ENCODE peak calls at places on chromosome 14, in four cellular contexts. U, F, X and B are unnamed samples.

GRCh38 chr14:38210168-38210567 is 2.5 kb downstream of the SSTR1 start:
- DNase-seq in U (peak; percentile 22), F (no peak), X (peak; percentile 61), B (no peak)

GRCh38 chr14:53652068-53652467 is 304.6 kb downstream of the BMP4 start:
- DNase-seq in U (no peak), F (no peak), X (no peak), B (no peak)

GRCh38 chr14:68955164-68955921 is 23.8 kb downstream of the ACTN1 start:
- DNase-seq in U (no peak), F (no peak), X (no peak), B (no peak)

GRCh38 chr14:72880820-72881219 is 13.1 kb downstream of the DPF3 start:
- DNase-seq in U (no peak), F (no peak), X (no peak), B (no peak)

GRCh38 chr14:43123544-43123943 is 1383.5 kb downstream of the FSCB start:
- DNase-seq in U (no peak), F (no peak), X (no peak), B (no peak)

GRCh38 chr14:62557416-62557815 is 487.8 kb downstream of the KCNH5 start:
- DNase-seq in U (no peak), F (no peak), X (no peak), B (no peak)

GRCh38 chr14:20632448-20632830 is 9.1 kb downstream of the OR6S1 start:
- DNase-seq in U (peak; percentile 24), F (no peak), X (no peak), B (no peak)

GRCh38 chr14:87628129-87628528 is 364.9 kb downstream of the GALC start:
- DNase-seq in U (no peak), F (no peak), X (peak; percentile 36), B (peak; percentile 19)

GRCh38 chr14:64625363-64626232 is 75.8 kb downstream of the PPP1R36 start:
- DNase-seq in U (no peak), F (no peak), X (no peak), B (no peak)

GRCh38 chr14:101501858-101502615 is 59.3 kb upstream of the DIO3 start:
- DNase-seq in U (no peak), F (no peak), X (no peak), B (no peak)

GRCh38 chr14:21734457-21735074 is 60.9 kb upstream of the OR4E1 start:
- DNase-seq in U (no peak), F (peak; percentile 2), X (peak; percentile 68), B (peak; percentile 35)

GRCh38 chr14:99164712-99165111 is 107.3 kb downstream of the BCL11B start:
- DNase-seq in U (no peak), F (no peak), X (no peak), B (no peak)

GRCh38 chr14:101767618-101768362 is 6.3 kb downstream of the PPP2R5C start:
- DNase-seq in U (no peak), F (no peak), X (no peak), B (no peak)

GRCh38 chr14:69356903-69357543 is 41.1 kb downstream of the ERH start:
- DNase-seq in U (no peak), F (no peak), X (no peak), B (no peak)

GRCh38 chr14:52992236-52992635 is 41.4 kb upstream of the FERMT2 start:
- DNase-seq in U (no peak), F (no peak), X (peak; percentile 59), B (no peak)

GRCh38 chr14:21498540-21499526 is 12.3 kb downstream of the METTL3 start:
- DNase-seq in U (no peak), F (peak; percentile 49), X (peak; percentile 64), B (peak; percentile 16)

GRCh38 chr14:41749425-41749824 is 142.7 kb downstream of the LRFN5 start:
- DNase-seq in U (no peak), F (no peak), X (peak; percentile 30), B (no peak)

GRCh38 chr14:75315143-75315542 is 36.5 kb downstream of the FOS start:
- DNase-seq in U (no peak), F (no peak), X (peak; percentile 85), B (no peak)

GRCh38 chr14:57957441-57957840 is 91.5 kb upstream of the SLC35F4 start:
- DNase-seq in U (no peak), F (no peak), X (no peak), B (no peak)

GRCh38 chr14:73502017-73502619 is 11.4 kb downstream of the RIOX1 start:
- DNase-seq in U (no peak), F (no peak), X (no peak), B (no peak)

GRCh38 chr14:21023817-21024667 is 819 bp downstream of the NDRG2 start:
- DNase-seq in U (peak; percentile 24), F (no peak), X (no peak), B (no peak)

GRCh38 chr14:34810028-34810427 is 65.1 kb downstream of the BAZ1A start:
- DNase-seq in U (no peak), F (no peak), X (no peak), B (no peak)

GRCh38 chr14:61472801-61473376 is 151.5 kb downstream of the PRKCH start:
- DNase-seq in U (no peak), F (no peak), X (peak; percentile 46), B (no peak)

GRCh38 chr14:54435500-54435981 is 5.6 kb downstream of the CNIH1 start:
- DNase-seq in U (no peak), F (no peak), X (peak; percentile 68), B (no peak)

GRCh38 chr14:64221604-64222003 is 72.6 kb downstream of the ESR2 start:
- DNase-seq in U (no peak), F (no peak), X (no peak), B (no peak)

GRCh38 chr14:54001189-54001878 is 44.7 kb upstream of the BMP4 start:
- DNase-seq in U (peak; percentile 22), F (no peak), X (no peak), B (no peak)

GRCh38 chr14:61542848-61543790 is 152.2 kb upstream of the HIF1A start:
- DNase-seq in U (no peak), F (no peak), X (peak; percentile 66), B (no peak)

GRCh38 chr14:85296466-85297210 is 233.3 kb upstream of the FLRT2 start:
- DNase-seq in U (no peak), F (no peak), X (peak; percentile 71), B (no peak)

GRCh38 chr14:80477388-80478160 is 266.3 kb upstream of the DIO2 start:
- DNase-seq in U (no peak), F (no peak), X (peak; percentile 24), B (no peak)

GRCh38 chr14:61730756-61731373 is 31.4 kb upstream of the SNAPC1 start:
- DNase-seq in U (no peak), F (no peak), X (no peak), B (no peak)

GRCh38 chr14:79011091-79011919 is 841.1 kb downstream of the NRXN3 start:
- DNase-seq in U (no peak), F (peak; percentile 8), X (peak; percentile 64), B (peak; percentile 38)
- TF ChIP-seq CTCF in U (peak; percentile 83), F (peak; percentile 48), X (peak; percentile 36), B (peak; percentile 43)

GRCh38 chr14:95336192-95336760 is 16.6 kb upstream of the CLMN start:
- DNase-seq in U (no peak), F (no peak), X (no peak), B (no peak)

GRCh38 chr14:95331708-95332408 is 12.2 kb upstream of the CLMN start:
- DNase-seq in U (no peak), F (no peak), X (no peak), B (no peak)

GRCh38 chr14:95335071-95335470 is 15.4 kb upstream of the CLMN start:
- DNase-seq in U (no peak), F (no peak), X (no peak), B (no peak)

GRCh38 chr14:95332641-95333040 is 12.9 kb upstream of the CLMN start:
- DNase-seq in U (no peak), F (no peak), X (no peak), B (no peak)

GRCh38 chr14:95334044-95334443 is 14.3 kb upstream of the CLMN start:
- DNase-seq in U (no peak), F (no peak), X (no peak), B (no peak)
- TF ChIP-seq CTCF in U (no peak), F (no peak), X (no peak), B (no peak)

DNA sequence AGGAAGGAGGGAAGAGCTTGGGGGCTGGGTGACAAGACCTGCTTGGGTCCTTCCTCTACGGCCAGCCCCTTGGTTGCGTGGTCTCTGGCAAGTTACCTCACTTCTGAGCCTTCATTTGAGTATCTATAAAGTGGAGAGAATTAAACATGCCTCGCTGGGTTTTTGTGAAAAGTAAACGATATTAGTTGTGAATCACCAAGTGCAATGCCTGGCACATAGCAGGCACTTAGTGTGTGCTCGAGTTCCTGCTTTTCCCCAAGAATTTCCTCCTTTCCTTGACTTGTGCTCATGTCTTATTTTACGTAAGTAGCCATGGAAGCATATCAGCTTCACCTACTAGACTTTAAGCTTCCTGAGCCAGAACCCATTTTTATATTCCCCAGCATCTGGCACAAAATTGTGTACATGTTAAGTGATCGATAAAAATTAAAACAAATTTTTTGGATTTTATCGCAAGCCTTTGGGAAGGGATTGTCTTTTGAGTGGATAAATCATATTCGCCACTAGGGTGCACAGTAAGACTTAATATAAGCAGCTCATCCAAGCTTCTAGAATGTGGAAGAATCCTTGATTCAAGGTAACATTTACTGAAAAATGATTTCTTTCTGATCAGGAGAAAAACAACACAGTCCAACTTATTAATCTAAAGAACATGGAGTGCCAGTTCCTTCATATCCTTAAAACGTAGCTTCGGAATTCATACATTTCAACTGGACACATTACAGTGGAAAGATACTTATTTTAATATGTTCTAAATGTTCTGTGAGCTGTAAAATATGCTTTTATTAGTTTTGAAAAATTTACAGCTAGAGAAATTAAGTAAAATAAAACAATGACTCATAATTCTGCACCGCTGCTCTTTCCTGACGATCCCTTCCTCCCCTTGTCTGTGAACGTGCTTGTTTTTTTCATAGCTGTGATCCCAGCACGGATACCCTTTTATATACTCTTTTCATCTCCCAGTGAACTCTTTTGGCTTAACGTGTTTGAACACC is 62.0 kb downstream of the SLC25A47 start:
- DNase-seq in U (no peak), F (peak; percentile 50), X (peak; percentile 84), B (no peak)
- TF ChIP-seq CTCF in U (peak; percentile 69), F (peak; percentile 87), X (peak; percentile 57), B (peak; percentile 40)

DNA sequence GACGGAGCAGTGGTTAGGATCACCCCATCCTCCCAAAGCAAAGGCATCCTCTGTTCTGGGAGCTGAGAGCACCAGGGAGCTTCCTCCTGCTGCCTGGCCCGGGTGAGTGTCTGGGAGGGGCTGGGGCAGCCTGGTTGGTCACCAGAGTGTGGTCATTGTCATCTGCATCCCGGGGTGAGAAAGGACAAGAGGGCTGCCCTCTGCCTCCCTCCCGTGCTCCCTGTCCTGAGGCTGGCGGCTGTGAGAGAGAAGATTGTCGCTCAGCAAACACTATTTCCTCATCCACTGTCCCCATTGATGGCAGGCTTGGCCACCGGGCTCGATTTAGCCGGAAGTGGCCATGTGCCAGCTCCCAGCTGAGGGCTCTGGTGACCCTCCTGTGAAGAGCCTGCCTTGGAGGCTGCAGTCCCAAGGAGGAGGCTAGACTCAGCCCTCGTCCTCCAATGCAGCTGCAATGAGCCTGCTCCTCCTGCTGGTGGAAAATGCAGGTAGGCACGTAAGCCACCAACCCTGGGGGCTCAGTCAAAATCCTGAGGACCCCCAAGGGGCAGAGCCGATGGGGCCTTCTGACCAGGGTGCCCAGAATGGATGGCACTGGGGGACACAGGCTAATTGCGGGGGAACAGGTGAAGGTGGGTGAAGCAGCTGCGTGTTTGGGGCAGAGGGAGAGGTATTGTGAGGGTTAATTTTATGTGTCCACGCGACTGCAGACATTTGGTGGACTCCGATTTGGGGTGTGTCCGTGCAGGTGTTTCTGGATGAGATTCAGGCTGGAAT is 155.7 kb downstream of the KIF26A start:
- DNase-seq in U (peak; percentile 38), F (peak; percentile 23), X (no peak), B (no peak)
- TF ChIP-seq CTCF in U (peak; percentile 43), F (peak; percentile 29), X (no peak), B (no peak)